ENCODE peak calls at places on chromosomes 3 and 15, in seven cellular contexts. P is IMR-90, H is GM12878, A is H1, B is HepG2, D is SK-N-SH, X is K562. U is an unnamed sample.
A peak's percentile ranks its signal among the peaks of the same experiment; 100 is the strongest.

GRCh38 chr3:5499404-5499803 is 311.9 kb downstream of the EDEM1 start:
- DNase-seq in P (no peak), H (peak; percentile 39), A (no peak), B (no peak), D (no peak), X (no peak), U (no peak)

GRCh38 chr3:15882577-15882976 is 84.8 kb upstream of the ANKRD28 start:
- DNase-seq in P (no peak), H (no peak), A (no peak), B (no peak), D (no peak), X (no peak), U (no peak)

GRCh38 chr3:8964436-8965370 is 1.4 kb upstream of the RAD18 start:
- DNase-seq in P (peak; percentile 70), H (no peak), A (peak; percentile 53), B (peak; percentile 83), D (no peak), X (no peak), U (peak; percentile 75)

GRCh38 chr3:195265363-195265976 is 5.5 kb downstream of the XXYLT1 start:
- DNase-seq in P (no peak), H (no peak), A (no peak), B (no peak), D (no peak), X (no peak), U (no peak)

GRCh38 chr15:29090617-29091466 is 178.8 kb downstream of the NSMCE3 start:
- DNase-seq in P (peak; percentile 11), H (no peak), A (no peak), B (peak; percentile 12), D (peak; percentile 79), X (peak; percentile 56), U (peak; percentile 41)

GRCh38 chr3:12165909-12166308 is 7.2 kb upstream of the TIMP4 start:
- DNase-seq in P (no peak), H (no peak), A (no peak), B (no peak), D (no peak), X (peak; percentile 20), U (no peak)

GRCh38 chr3:126155819-126156218 is 24.6 kb downstream of the ALDH1L1 start:
- DNase-seq in P (no peak), H (no peak), A (no peak), B (no peak), D (no peak), X (no peak), U (no peak)

GRCh38 chr15:26128611-26129140 is 265.5 kb upstream of the ATP10A start:
- DNase-seq in P (no peak), H (no peak), A (no peak), B (no peak), D (no peak), X (no peak), U (no peak)

GRCh38 chr3:59464187-59464586 is 414.4 kb upstream of the CFAP20DC start:
- DNase-seq in P (no peak), H (no peak), A (no peak), B (no peak), D (no peak), X (no peak), U (no peak)

GRCh38 chr3:107598926-107599754 is 76.4 kb downstream of the BBX start:
- DNase-seq in P (peak; percentile 44), H (peak; percentile 59), A (peak; percentile 36), B (peak; percentile 65), D (peak; percentile 36), X (peak; percentile 10), U (peak; percentile 33)

GRCh38 chr3:186724911-186725310 is 7.8 kb downstream of the KNG1 start:
- DNase-seq in P (no peak), H (no peak), A (peak; percentile 10), B (no peak), D (no peak), X (no peak), U (no peak)

GRCh38 chr15:60395276-60396011 is 2.3 kb downstream of the ANXA2 start:
- DNase-seq in P (no peak), H (no peak), A (no peak), B (no peak), D (no peak), X (no peak), U (no peak)

GRCh38 chr15:60691508-60692047 is 212.6 kb upstream of the ICE2 start:
- DNase-seq in P (no peak), H (no peak), A (no peak), B (no peak), D (no peak), X (no peak), U (no peak)

GRCh38 chr3:61414456-61414855 is 146.9 kb upstream of the PTPRG start:
- DNase-seq in P (no peak), H (no peak), A (no peak), B (no peak), D (no peak), X (no peak), U (no peak)

GRCh38 chr3:177673105-177673804 is 476.0 kb upstream of the TBL1XR1 start:
- DNase-seq in P (peak; percentile 97), H (no peak), A (no peak), B (no peak), D (no peak), X (peak; percentile 78), U (peak; percentile 16)

GRCh38 chr3:157533298-157533870 is 30.2 kb upstream of the VEPH1 start:
- DNase-seq in P (peak; percentile 94), H (no peak), A (no peak), B (no peak), D (no peak), X (peak; percentile 54), U (no peak)

GRCh38 chr3:41920406-41920970 is 41.4 kb downstream of the ULK4 start:
- DNase-seq in P (no peak), H (no peak), A (no peak), B (no peak), D (no peak), X (no peak), U (no peak)

GRCh38 chr3:196611761-196612483 is 27.6 kb upstream of the NRROS start:
- DNase-seq in P (no peak), H (no peak), A (no peak), B (no peak), D (peak; percentile 48), X (peak; percentile 69), U (no peak)

GRCh38 chr3:17028363-17028762 is 143.6 kb downstream of the PLCL2 start:
- DNase-seq in P (no peak), H (no peak), A (no peak), B (no peak), D (no peak), X (no peak), U (no peak)

GRCh38 chr15:59689626-59690236 is 611 bp upstream of the BNIP2 start:
- DNase-seq in P (peak; percentile 47), H (no peak), A (peak; percentile 7), B (peak; percentile 57), D (no peak), X (peak; percentile 91), U (no peak)

GRCh38 chr15:91965501-91966180 is 112.1 kb downstream of the SLCO3A1 start:
- DNase-seq in P (peak; percentile 33), H (no peak), A (no peak), B (no peak), D (no peak), X (no peak), U (peak; percentile 80)

GRCh38 chr3:129597087-129597791 is 9.2 kb downstream of the PLXND1 start:
- DNase-seq in P (peak; percentile 36), H (no peak), A (no peak), B (no peak), D (no peak), X (peak; percentile 65), U (no peak)
- TF ChIP-seq RFX5 in P (no peak), H (no peak), A (no peak), B (no peak), D (no peak), X (no peak), U (no peak)

GRCh38 chr15:90212221-90213079 is 11.3 kb downstream of the SEMA4B start:
- DNase-seq in P (no peak), H (no peak), A (no peak), B (no peak), D (no peak), X (no peak), U (no peak)
- H3K4me2 ChIP-seq in P (no peak overlapping the region), H (no peak overlapping the region), A (no peak overlapping the region), B (no peak overlapping the region), D (peak overlapping the region; percentile 59), X (no peak overlapping the region), U (peak overlapping the region; percentile 86)

GRCh38 chr15:77002436-77002835 is 7.5 kb downstream of the PSTPIP1 start:
- DNase-seq in P (no peak), H (no peak), A (no peak), B (no peak), D (no peak), X (no peak), U (no peak)
- TF ChIP-seq RFX5 in P (no peak), H (no peak), A (no peak), B (no peak), D (no peak), X (no peak), U (no peak)

GRCh38 chr15:83209333-83209732 is 1.7 kb upstream of the HDGFL3 start:
- DNase-seq in P (no peak), H (no peak), A (no peak), B (peak; percentile 2), D (no peak), X (no peak), U (no peak)

GRCh38 chr15:83206387-83206970 is 1.1 kb downstream of the HDGFL3 start:
- DNase-seq in P (no peak), H (no peak), A (no peak), B (no peak), D (no peak), X (peak; percentile 30), U (peak; percentile 31)

GRCh38 chr15:83206971-83207621 is 527 bp downstream of the HDGFL3 start:
- DNase-seq in P (no peak), H (no peak), A (no peak), B (no peak), D (peak; percentile 87), X (peak; percentile 50), U (peak; percentile 57)

GRCh38 chr15:83208357-83208661 is 686 bp upstream of the HDGFL3 start:
- DNase-seq in P (no peak), H (no peak), A (no peak), B (no peak), D (no peak), X (no peak), U (peak; percentile 65)

GRCh38 chr15:83207622-83208356 is at the start of gene HDGFL3:
- DNase-seq in P (peak; percentile 39), H (no peak), A (no peak), B (no peak), D (peak; percentile 87), X (peak; percentile 60), U (peak; percentile 74)
- H3K4me2 ChIP-seq in P (peak within 1 kb of the TSS; percentile 100), H (peak within 1 kb of the TSS; percentile 73), A (peak within 1 kb of the TSS; percentile 77), B (peak within 1 kb of the TSS; percentile 42), D (peak within 1 kb of the TSS; percentile 90), X (peak within 1 kb of the TSS; percentile 79), U (peak within 1 kb of the TSS; percentile 73)

GRCh38 chr3:124037332-124037731 is 45.4 kb upstream of the ROPN1 start:
- DNase-seq in P (no peak), H (no peak), A (no peak), B (no peak), D (no peak), X (no peak), U (no peak)

GRCh38 chr3:124044961-124045360 is 53.0 kb upstream of the ROPN1 start:
- DNase-seq in P (no peak), H (no peak), A (no peak), B (no peak), D (no peak), X (no peak), U (no peak)

GRCh38 chr3:124043023-124043422 is 51.1 kb upstream of the ROPN1 start:
- DNase-seq in P (no peak), H (no peak), A (no peak), B (no peak), D (no peak), X (no peak), U (no peak)

GRCh38 chr3:124035463-124036121 is 43.7 kb upstream of the ROPN1 start:
- DNase-seq in P (no peak), H (no peak), A (no peak), B (no peak), D (no peak), X (no peak), U (no peak)

GRCh38 chr3:124041553-124041952 is 49.6 kb upstream of the ROPN1 start:
- DNase-seq in P (no peak), H (no peak), A (no peak), B (no peak), D (no peak), X (no peak), U (no peak)
- TF ChIP-seq RFX5 in P (no peak), H (no peak), A (no peak), B (no peak), D (no peak), X (no peak), U (no peak)

U was measured in A549.